ENCODE peak calls at places on chromosomes 16 and 17, in nine cellular contexts. A, Q, Y, S, B, C, N, U and V are unnamed samples.

GRCh38 chr17:59722623-59723022 is 15.2 kb downstream of the VMP1 start:
- DNase-seq in Y (no peak), A (no peak), Q (no peak), B (no peak), C (no peak), S (no peak), N (no peak), U (no peak), V (no peak)

GRCh38 chr17:75703191-75703590 is 18.1 kb upstream of the ITGB4 start:
- DNase-seq in Q (no peak), A (no peak), Y (no peak), N (no peak), U (no peak), S (no peak), C (no peak), B (no peak), V (no peak)

GRCh38 chr17:75878174-75878998 is at the start of gene TRIM47:
- DNase-seq in B (peak), Y (no peak), Q (peak), A (peak), U (peak), S (no peak), C (peak), N (no peak), V (peak)

GRCh38 chr16:47887496-47887895 is 268.3 kb downstream of the ABCC12 start:
- DNase-seq in B (peak), Y (no peak), C (peak), S (no peak), N (no peak), U (no peak), A (no peak), Q (no peak), V (no peak)

GRCh38 chr16:3959148-3959547 is 78.6 kb upstream of the CREBBP start:
- DNase-seq in S (no peak), B (peak), C (no peak), N (no peak), Y (no peak), U (no peak), Q (no peak), A (peak), V (peak)

GRCh38 chr16:4385789-4386451 is 14.3 kb downstream of the VASN start:
- DNase-seq in N (no peak), Q (no peak), U (no peak), B (peak), Y (no peak), C (no peak), S (no peak), A (no peak), V (no peak)

GRCh38 chr17:83055911-83056582 is 23.4 kb upstream of the METRNL start:
- DNase-seq in S (peak), B (peak), A (peak), Q (no peak), C (peak), N (no peak), U (no peak), Y (no peak), V (peak)

GRCh38 chr17:62688398-62689140 is 61.1 kb downstream of the MRC2 start:
- DNase-seq in A (no peak), S (no peak), N (no peak), Y (no peak), Q (no peak), B (no peak), U (no peak), C (no peak), V (no peak)

GRCh38 chr17:13510062-13510461 is 91.7 kb downstream of the HS3ST3A1 start:
- DNase-seq in U (no peak), A (no peak), N (no peak), Q (no peak), S (no peak), C (no peak), B (no peak), Y (no peak), V (peak)

GRCh38 chr16:64711596-64711995 is 410.3 kb downstream of the CDH11 start:
- DNase-seq in B (peak), N (no peak), S (no peak), A (no peak), U (no peak), C (no peak), Q (no peak), Y (no peak), V (no peak)